ENCODE peak calls at places on chromosomes 16 and 17, in ten cellular contexts. One of them, this sample, is unnamed. For H3K9me3, the result is how much of the 10 kb centered on the place peaks cover.

GRCh38 chr17:41777157-41777578 is 9.3 kb downstream of the JUP start:
- DNase-seq in CD4-positive, alpha-beta memory T cell: no peak
- DNase-seq in CD4-positive, alpha-beta T cell: no peak
- DNase-seq in AG04450: no peak
- DNase-seq in mucosa of descending colon: peak
- DNase-seq in pancreas: no peak
- DNase-seq in stomach: peak
- DNase-seq in left lung: no peak
- DNase-seq in transverse colon: peak
- DNase-seq in esophagus squamous epithelium: no peak
- DNase-seq in this sample: no peak

GRCh38 chr17:40541873-40542561 is 23.3 kb downstream of the CCR7 start:
- DNase-seq in CD4-positive, alpha-beta memory T cell: no peak
- DNase-seq in CD4-positive, alpha-beta T cell: no peak
- DNase-seq in AG04450: no peak
- DNase-seq in mucosa of descending colon: no peak
- DNase-seq in pancreas: no peak
- DNase-seq in stomach: no peak
- DNase-seq in left lung: peak
- DNase-seq in transverse colon: no peak
- DNase-seq in esophagus squamous epithelium: no peak
- DNase-seq in this sample: no peak

GRCh38 chr16:81891734-81892364 is 112.8 kb downstream of the PLCG2 start:
- DNase-seq in CD4-positive, alpha-beta memory T cell: no peak
- DNase-seq in CD4-positive, alpha-beta T cell: no peak
- DNase-seq in AG04450: no peak
- DNase-seq in mucosa of descending colon: no peak
- DNase-seq in pancreas: no peak
- DNase-seq in stomach: no peak
- DNase-seq in left lung: no peak
- DNase-seq in transverse colon: no peak
- DNase-seq in esophagus squamous epithelium: no peak
- DNase-seq in this sample: no peak

GRCh38 chr17:5500247-5500803 is 14.0 kb downstream of the MIS12 start:
- DNase-seq in CD4-positive, alpha-beta memory T cell: peak
- DNase-seq in CD4-positive, alpha-beta T cell: no peak
- DNase-seq in AG04450: no peak
- DNase-seq in mucosa of descending colon: no peak
- DNase-seq in pancreas: no peak
- DNase-seq in stomach: no peak
- DNase-seq in left lung: no peak
- DNase-seq in transverse colon: no peak
- DNase-seq in esophagus squamous epithelium: no peak
- DNase-seq in this sample: no peak

GRCh38 chr16:85988723-85989313 is 89.9 kb downstream of the IRF8 start:
- DNase-seq in CD4-positive, alpha-beta memory T cell: no peak
- DNase-seq in CD4-positive, alpha-beta T cell: no peak
- DNase-seq in AG04450: no peak
- DNase-seq in mucosa of descending colon: no peak
- DNase-seq in pancreas: no peak
- DNase-seq in stomach: no peak
- DNase-seq in left lung: no peak
- DNase-seq in transverse colon: peak
- DNase-seq in esophagus squamous epithelium: no peak
- DNase-seq in this sample: no peak

GRCh38 chr17:42315402-42316156 is 27.3 kb downstream of the STAT5A start:
- DNase-seq in CD4-positive, alpha-beta memory T cell: peak
- DNase-seq in CD4-positive, alpha-beta T cell: no peak
- DNase-seq in AG04450: no peak
- DNase-seq in mucosa of descending colon: no peak
- DNase-seq in pancreas: no peak
- DNase-seq in stomach: no peak
- DNase-seq in left lung: no peak
- DNase-seq in transverse colon: peak
- DNase-seq in esophagus squamous epithelium: no peak
- DNase-seq in this sample: no peak

GRCh38 chr16:15492091-15492740 is 57.8 kb downstream of the BMERB1 start:
- DNase-seq in CD4-positive, alpha-beta memory T cell: no peak
- DNase-seq in CD4-positive, alpha-beta T cell: no peak
- DNase-seq in AG04450: no peak
- DNase-seq in mucosa of descending colon: no peak
- DNase-seq in pancreas: no peak
- DNase-seq in stomach: no peak
- DNase-seq in left lung: no peak
- DNase-seq in transverse colon: no peak
- DNase-seq in esophagus squamous epithelium: no peak
- DNase-seq in this sample: no peak

GRCh38 chr17:32719702-32720101 is 157.2 kb downstream of the MYO1D start:
- DNase-seq in CD4-positive, alpha-beta memory T cell: no peak
- DNase-seq in CD4-positive, alpha-beta T cell: no peak
- DNase-seq in AG04450: no peak
- DNase-seq in mucosa of descending colon: no peak
- DNase-seq in pancreas: no peak
- DNase-seq in stomach: no peak
- DNase-seq in left lung: no peak
- DNase-seq in transverse colon: no peak
- DNase-seq in esophagus squamous epithelium: no peak
- DNase-seq in this sample: no peak

GRCh38 chr16:35724551-35724950 is 2265.1 kb downstream of the TP53TG3F start:
- DNase-seq in CD4-positive, alpha-beta memory T cell: no peak
- DNase-seq in CD4-positive, alpha-beta T cell: no peak
- DNase-seq in AG04450: no peak
- DNase-seq in mucosa of descending colon: no peak
- DNase-seq in pancreas: no peak
- DNase-seq in stomach: no peak
- DNase-seq in left lung: no peak
- DNase-seq in transverse colon: no peak
- DNase-seq in esophagus squamous epithelium: no peak
- DNase-seq in this sample: no peak
- H3K9me3 ChIP-seq in CD4-positive, alpha-beta memory T cell: under half
- H3K9me3 ChIP-seq in CD4-positive, alpha-beta T cell: under half
- H3K9me3 ChIP-seq in AG04450: under half
- H3K9me3 ChIP-seq in mucosa of descending colon: half or more
- H3K9me3 ChIP-seq in pancreas: under half
- H3K9me3 ChIP-seq in stomach: half or more
- H3K9me3 ChIP-seq in left lung: under half
- H3K9me3 ChIP-seq in transverse colon: under half
- H3K9me3 ChIP-seq in esophagus squamous epithelium: under half
- H3K9me3 ChIP-seq in this sample: under half

GRCh38 chr16:35148748-35149147 is 1689.3 kb downstream of the TP53TG3F start:
- DNase-seq in CD4-positive, alpha-beta memory T cell: no peak
- DNase-seq in CD4-positive, alpha-beta T cell: no peak
- DNase-seq in AG04450: no peak
- DNase-seq in mucosa of descending colon: no peak
- DNase-seq in pancreas: no peak
- DNase-seq in stomach: no peak
- DNase-seq in left lung: no peak
- DNase-seq in transverse colon: no peak
- DNase-seq in esophagus squamous epithelium: no peak
- DNase-seq in this sample: no peak

GRCh38 chr16:35144212-35144932 is 1685.0 kb downstream of the TP53TG3F start:
- DNase-seq in CD4-positive, alpha-beta memory T cell: no peak
- DNase-seq in CD4-positive, alpha-beta T cell: no peak
- DNase-seq in AG04450: no peak
- DNase-seq in mucosa of descending colon: no peak
- DNase-seq in pancreas: no peak
- DNase-seq in stomach: no peak
- DNase-seq in left lung: no peak
- DNase-seq in transverse colon: no peak
- DNase-seq in esophagus squamous epithelium: no peak
- DNase-seq in this sample: no peak

GRCh38 chr16:35147556-35148504 is 1688.4 kb downstream of the TP53TG3F start:
- DNase-seq in CD4-positive, alpha-beta memory T cell: no peak
- DNase-seq in CD4-positive, alpha-beta T cell: no peak
- DNase-seq in AG04450: no peak
- DNase-seq in mucosa of descending colon: no peak
- DNase-seq in pancreas: no peak
- DNase-seq in stomach: no peak
- DNase-seq in left lung: no peak
- DNase-seq in transverse colon: no peak
- DNase-seq in esophagus squamous epithelium: no peak
- DNase-seq in this sample: no peak

GRCh38 chr16:35146031-35146710 is 1686.8 kb downstream of the TP53TG3F start:
- DNase-seq in CD4-positive, alpha-beta memory T cell: no peak
- DNase-seq in CD4-positive, alpha-beta T cell: no peak
- DNase-seq in AG04450: no peak
- DNase-seq in mucosa of descending colon: no peak
- DNase-seq in pancreas: no peak
- DNase-seq in stomach: no peak
- DNase-seq in left lung: no peak
- DNase-seq in transverse colon: no peak
- DNase-seq in esophagus squamous epithelium: no peak
- DNase-seq in this sample: no peak

DNA sequence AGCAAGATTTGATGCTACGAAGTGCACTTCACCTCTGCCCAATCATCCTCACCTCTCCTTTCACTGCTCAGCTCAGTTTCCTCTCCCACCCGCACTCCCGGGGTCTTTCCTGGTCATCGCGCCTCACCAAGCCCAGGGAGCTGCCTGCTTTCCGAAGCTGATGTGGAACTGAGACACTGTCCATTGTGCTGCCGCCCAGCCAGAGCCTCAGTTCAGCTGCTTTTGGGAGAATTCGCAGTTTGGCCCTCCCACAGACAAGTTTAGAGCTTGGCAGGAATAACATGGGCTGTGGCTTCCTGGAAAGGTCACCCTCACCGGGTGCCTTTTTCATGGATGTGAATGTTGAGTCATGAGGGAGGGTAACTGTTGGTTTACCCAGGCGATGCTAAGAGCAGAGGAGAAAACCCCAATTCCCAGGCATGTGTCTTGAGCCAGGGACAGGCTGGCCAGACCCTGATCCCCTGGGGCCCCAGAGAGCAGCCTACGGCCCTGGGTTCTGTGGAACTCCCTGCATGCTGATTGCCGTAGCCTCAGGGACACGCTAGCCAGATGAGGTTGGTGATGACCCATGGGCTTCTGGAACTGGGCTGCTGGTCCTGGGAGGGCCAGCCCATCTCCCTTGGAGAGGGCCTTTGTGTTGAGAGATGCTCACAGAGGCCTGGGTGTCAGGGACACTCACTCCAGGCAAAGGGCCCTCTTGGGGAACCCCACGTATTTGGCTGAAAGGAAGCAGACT is 1687.5 kb downstream of the TP53TG3F start:
- DNase-seq in CD4-positive, alpha-beta memory T cell: no peak
- DNase-seq in CD4-positive, alpha-beta T cell: no peak
- DNase-seq in AG04450: no peak
- DNase-seq in mucosa of descending colon: no peak
- DNase-seq in pancreas: no peak
- DNase-seq in stomach: no peak
- DNase-seq in left lung: no peak
- DNase-seq in transverse colon: no peak
- DNase-seq in esophagus squamous epithelium: no peak
- DNase-seq in this sample: no peak
- H3K9me3 ChIP-seq in CD4-positive, alpha-beta memory T cell: under half
- H3K9me3 ChIP-seq in CD4-positive, alpha-beta T cell: under half
- H3K9me3 ChIP-seq in AG04450: half or more
- H3K9me3 ChIP-seq in mucosa of descending colon: half or more
- H3K9me3 ChIP-seq in pancreas: under half
- H3K9me3 ChIP-seq in stomach: half or more
- H3K9me3 ChIP-seq in left lung: under half
- H3K9me3 ChIP-seq in transverse colon: under half
- H3K9me3 ChIP-seq in esophagus squamous epithelium: under half
- H3K9me3 ChIP-seq in this sample: under half

GRCh38 chr17:83200746-83201145 is 121.3 kb downstream of the METRNL start:
- DNase-seq in CD4-positive, alpha-beta memory T cell: no peak
- DNase-seq in CD4-positive, alpha-beta T cell: no peak
- DNase-seq in AG04450: no peak
- DNase-seq in mucosa of descending colon: peak
- DNase-seq in pancreas: no peak
- DNase-seq in stomach: no peak
- DNase-seq in left lung: peak
- DNase-seq in transverse colon: no peak
- DNase-seq in esophagus squamous epithelium: no peak
- DNase-seq in this sample: peak

GRCh38 chr17:83203073-83203471 is 123.7 kb downstream of the METRNL start:
- DNase-seq in CD4-positive, alpha-beta memory T cell: no peak
- DNase-seq in CD4-positive, alpha-beta T cell: no peak
- DNase-seq in AG04450: peak
- DNase-seq in mucosa of descending colon: peak
- DNase-seq in pancreas: no peak
- DNase-seq in stomach: peak
- DNase-seq in left lung: peak
- DNase-seq in transverse colon: peak
- DNase-seq in esophagus squamous epithelium: no peak
- DNase-seq in this sample: peak

GRCh38 chr17:83201206-83202001 is 122.0 kb downstream of the METRNL start:
- DNase-seq in CD4-positive, alpha-beta memory T cell: no peak
- DNase-seq in CD4-positive, alpha-beta T cell: no peak
- DNase-seq in AG04450: no peak
- DNase-seq in mucosa of descending colon: no peak
- DNase-seq in pancreas: no peak
- DNase-seq in stomach: peak
- DNase-seq in left lung: peak
- DNase-seq in transverse colon: peak
- DNase-seq in esophagus squamous epithelium: no peak
- DNase-seq in this sample: no peak

GRCh38 chr17:83203472-83204221 is 124.2 kb downstream of the METRNL start:
- DNase-seq in CD4-positive, alpha-beta memory T cell: no peak
- DNase-seq in CD4-positive, alpha-beta T cell: no peak
- DNase-seq in AG04450: no peak
- DNase-seq in mucosa of descending colon: peak
- DNase-seq in pancreas: no peak
- DNase-seq in stomach: peak
- DNase-seq in left lung: peak
- DNase-seq in transverse colon: peak
- DNase-seq in esophagus squamous epithelium: no peak
- DNase-seq in this sample: no peak

DNA sequence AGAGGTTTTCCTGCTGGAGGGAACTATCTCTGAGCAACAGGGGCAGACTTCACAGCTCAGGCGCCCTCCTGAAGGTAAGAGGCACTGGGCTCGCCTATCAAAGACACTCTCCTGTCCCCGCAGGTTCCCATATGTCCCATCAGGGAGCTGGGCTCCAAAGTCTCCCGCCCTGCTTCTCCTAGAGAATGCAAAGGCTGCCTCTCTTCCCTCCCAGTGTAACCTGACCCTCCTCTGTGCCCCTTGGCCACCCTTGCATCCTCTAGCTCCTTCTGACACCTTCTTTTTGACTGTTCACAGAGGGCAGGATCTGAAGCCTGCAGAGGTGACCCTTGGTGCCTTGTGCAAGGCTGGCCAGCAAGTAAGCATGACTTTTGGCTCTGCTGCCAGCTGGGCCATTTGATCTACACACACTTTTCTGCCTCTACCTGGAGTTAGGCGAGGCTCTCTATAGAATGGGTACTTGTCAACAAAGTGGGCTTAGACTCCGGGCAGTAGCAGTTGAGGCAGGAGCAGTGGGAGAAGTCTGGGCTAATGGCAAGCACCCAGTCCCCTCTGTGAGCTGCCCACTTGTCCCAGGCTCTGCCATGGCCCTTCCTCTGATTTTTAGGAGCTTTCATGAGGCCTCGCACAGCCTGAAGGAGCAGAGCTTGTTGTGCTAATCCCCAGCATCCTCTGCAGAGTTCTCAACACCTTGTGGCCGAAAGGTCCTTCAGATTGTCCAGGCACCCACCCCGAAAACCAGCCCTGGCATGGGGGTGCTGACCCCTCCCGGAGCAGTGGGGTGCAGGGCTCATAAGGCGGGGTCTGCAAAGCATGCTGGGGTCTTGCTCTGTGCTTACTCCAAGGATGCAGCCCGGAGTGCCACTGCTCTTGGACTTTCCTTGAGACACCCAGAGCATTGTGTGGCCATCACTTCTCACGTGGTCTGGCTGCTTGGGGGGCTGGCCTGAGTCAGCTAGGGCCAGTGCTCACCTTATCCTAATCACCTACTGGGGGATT is 122.9 kb downstream of the METRNL start:
- DNase-seq in CD4-positive, alpha-beta memory T cell: no peak
- DNase-seq in CD4-positive, alpha-beta T cell: no peak
- DNase-seq in AG04450: no peak
- DNase-seq in mucosa of descending colon: peak
- DNase-seq in pancreas: no peak
- DNase-seq in stomach: peak
- DNase-seq in left lung: peak
- DNase-seq in transverse colon: peak
- DNase-seq in esophagus squamous epithelium: no peak
- DNase-seq in this sample: no peak
- H3K9me3 ChIP-seq in CD4-positive, alpha-beta memory T cell: under half
- H3K9me3 ChIP-seq in CD4-positive, alpha-beta T cell: under half
- H3K9me3 ChIP-seq in AG04450: under half
- H3K9me3 ChIP-seq in mucosa of descending colon: under half
- H3K9me3 ChIP-seq in pancreas: under half
- H3K9me3 ChIP-seq in stomach: under half
- H3K9me3 ChIP-seq in left lung: under half
- H3K9me3 ChIP-seq in transverse colon: under half
- H3K9me3 ChIP-seq in esophagus squamous epithelium: under half
- H3K9me3 ChIP-seq in this sample: under half

GRCh38 chr17:22459331-22459952 is 767.1 kb downstream of the KCNJ18 start:
- DNase-seq in CD4-positive, alpha-beta memory T cell: no peak
- DNase-seq in CD4-positive, alpha-beta T cell: no peak
- DNase-seq in AG04450: no peak
- DNase-seq in mucosa of descending colon: no peak
- DNase-seq in pancreas: no peak
- DNase-seq in stomach: no peak
- DNase-seq in left lung: no peak
- DNase-seq in transverse colon: no peak
- DNase-seq in esophagus squamous epithelium: no peak
- DNase-seq in this sample: no peak
- H3K9me3 ChIP-seq in CD4-positive, alpha-beta memory T cell: under half
- H3K9me3 ChIP-seq in CD4-positive, alpha-beta T cell: under half
- H3K9me3 ChIP-seq in AG04450: under half
- H3K9me3 ChIP-seq in mucosa of descending colon: half or more
- H3K9me3 ChIP-seq in pancreas: under half
- H3K9me3 ChIP-seq in stomach: under half
- H3K9me3 ChIP-seq in left lung: under half
- H3K9me3 ChIP-seq in transverse colon: under half
- H3K9me3 ChIP-seq in esophagus squamous epithelium: under half
- H3K9me3 ChIP-seq in this sample: under half

This sample was measured in adipocyte.